ENCODE peak calls at places on chromosome 13, in seven cellular contexts. V is activated T-cell treated with anti-CD3 and anti-CD28 coated beads for 24 hours; J is naive thymus-derived CD8-positive, alpha-beta T cell; O is M059J; Q is skeletal muscle cell; W is putamen; E is ovary. I is an unnamed sample.

GRCh38 chr13:95160112-95160906 is 140.9 kb downstream of the ABCC4 start:
- DNase-seq in V (no peak), J (no peak), O (no peak), Q (no peak), W (no peak), E (no peak), I (no peak)

GRCh38 chr13:99617474-99618255 is 116.4 kb downstream of the TM9SF2 start:
- DNase-seq in V (no peak), J (no peak), O (peak), Q (peak), W (no peak), E (peak), I (peak)

GRCh38 chr13:83065136-83065535 is 817.1 kb downstream of the SLITRK1 start:
- DNase-seq in V (no peak), J (no peak), O (peak), Q (peak), W (no peak), E (no peak), I (peak)

GRCh38 chr13:30849611-30850010 is 56.5 kb upstream of the MEDAG start:
- DNase-seq in V (no peak), J (no peak), O (no peak), Q (no peak), W (no peak), E (no peak), I (no peak)

GRCh38 chr13:103568314-103568713 is 502.1 kb upstream of the SLC10A2 start:
- DNase-seq in V (no peak), J (no peak), O (no peak), Q (no peak), W (no peak), E (no peak), I (no peak)

GRCh38 chr13:36126496-36126895 is 4.7 kb downstream of the DCLK1 start:
- DNase-seq in V (no peak), J (no peak), O (no peak), Q (no peak), W (no peak), E (no peak), I (no peak)

GRCh38 chr13:28012896-28013295 is 24.4 kb upstream of the URAD start:
- DNase-seq in V (no peak), J (no peak), O (no peak), Q (no peak), W (no peak), E (no peak), I (no peak)

GRCh38 chr13:49649244-49649962 is 21.1 kb downstream of the ARL11 start:
- DNase-seq in V (no peak), J (no peak), O (peak), Q (peak), W (no peak), E (no peak), I (no peak)

GRCh38 chr13:35781661-35782060 is 305.2 kb upstream of the MAB21L1 start:
- DNase-seq in V (no peak), J (no peak), O (no peak), Q (no peak), W (no peak), E (no peak), I (no peak)

GRCh38 chr13:20340759-20341161 is 108.6 kb upstream of the GJB6 start:
- DNase-seq in V (no peak), J (no peak), O (peak), Q (no peak), W (no peak), E (peak), I (no peak)

GRCh38 chr13:64277097-64277496 is 2861.4 kb upstream of the PCDH20 start:
- DNase-seq in V (no peak), J (no peak), O (no peak), Q (no peak), W (no peak), E (no peak), I (no peak)

GRCh38 chr13:49219647-49220034 is 497 bp upstream of the MLNR start:
- DNase-seq in V (no peak), J (no peak), O (no peak), Q (no peak), W (no peak), E (no peak), I (no peak)

GRCh38 chr13:76937416-76937815 is 10.9 kb upstream of the ACOD1 start:
- DNase-seq in V (no peak), J (no peak), O (peak), Q (peak), W (no peak), E (no peak), I (peak)

GRCh38 chr13:85651440-85651839 is 147.8 kb downstream of the SLITRK6 start:
- DNase-seq in V (no peak), J (no peak), O (peak), Q (peak), W (peak), E (no peak), I (no peak)

GRCh38 chr13:52846567-52847321 is 1.7 kb downstream of the PCDH8 start:
- DNase-seq in V (no peak), J (no peak), O (no peak), Q (no peak), W (no peak), E (no peak), I (no peak)

GRCh38 chr13:102825400-102825799 is 20.4 kb upstream of the ERCC5 start:
- DNase-seq in V (no peak), J (no peak), O (no peak), Q (no peak), W (no peak), E (no peak), I (no peak)

GRCh38 chr13:110912651-110913051 is 2.2 kb downstream of the ANKRD10 start:
- DNase-seq in V (no peak), J (no peak), O (peak), Q (peak), W (no peak), E (peak), I (peak)

GRCh38 chr13:58369941-58370340 is 738.4 kb downstream of the PCDH17 start:
- DNase-seq in V (no peak), J (no peak), O (no peak), Q (no peak), W (no peak), E (no peak), I (no peak)

GRCh38 chr13:99351772-99352171 is 44.6 kb upstream of the GPR183 start:
- DNase-seq in V (no peak), J (no peak), O (no peak), Q (no peak), W (no peak), E (no peak), I (no peak)

GRCh38 chr13:41019027-41019487 is at the start of gene ELF1:
- DNase-seq in V (peak), J (peak), O (peak), Q (peak), W (no peak), E (peak), I (peak)

GRCh38 chr13:35925669-35926068 is 205.5 kb downstream of the DCLK1 start:
- DNase-seq in V (no peak), J (no peak), O (peak), Q (no peak), W (no peak), E (no peak), I (no peak)

GRCh38 chr13:32840840-32841713 is 175.1 kb upstream of the KL start:
- DNase-seq in V (no peak), J (no peak), O (peak), Q (no peak), W (no peak), E (no peak), I (no peak)

GRCh38 chr13:45385912-45386311 is 32.3 kb downstream of the SLC25A30 start:
- DNase-seq in V (no peak), J (no peak), O (no peak), Q (no peak), W (no peak), E (no peak), I (no peak)

GRCh38 chr13:72637561-72637960 is 89.9 kb downstream of the MZT1 start:
- DNase-seq in V (no peak), J (no peak), O (no peak), Q (no peak), W (no peak), E (no peak), I (no peak)

GRCh38 chr13:66216723-66217122 is 1013.4 kb downstream of the PCDH9 start:
- DNase-seq in V (no peak), J (no peak), O (no peak), Q (peak), W (no peak), E (no peak), I (no peak)

GRCh38 chr13:98026457-98026857 is 73.0 kb downstream of the IPO5 start:
- DNase-seq in V (no peak), J (no peak), O (peak), Q (peak), W (no peak), E (no peak), I (no peak)

GRCh38 chr13:27775943-27776342 is 16.3 kb upstream of the GSX1 start:
- DNase-seq in V (no peak), J (no peak), O (peak), Q (no peak), W (no peak), E (no peak), I (no peak)

GRCh38 chr13:94033830-94034642 is 445.4 kb downstream of the DCT start:
- DNase-seq in V (no peak), J (no peak), O (no peak), Q (no peak), W (no peak), E (no peak), I (no peak)

GRCh38 chr13:98462946-98463345 is 114.0 kb downstream of the STK24 start:
- DNase-seq in V (no peak), J (no peak), O (no peak), Q (no peak), W (no peak), E (no peak), I (no peak)

GRCh38 chr13:100542546-100543156 is 45.9 kb downstream of the GGACT start:
- DNase-seq in V (no peak), J (no peak), O (peak), Q (peak), W (no peak), E (no peak), I (peak)

GRCh38 chr13:21130116-21130515 is 46.2 kb downstream of the SKA3 start:
- DNase-seq in V (no peak), J (no peak), O (peak), Q (no peak), W (no peak), E (no peak), I (no peak)

GRCh38 chr13:60312851-60313505 is 84.0 kb upstream of the TDRD3 start:
- DNase-seq in V (no peak), J (no peak), O (no peak), Q (no peak), W (no peak), E (no peak), I (no peak)

GRCh38 chr13:35979378-35979911 is 151.7 kb downstream of the DCLK1 start:
- DNase-seq in V (no peak), J (no peak), O (peak), Q (peak), W (peak), E (peak), I (peak)

I was measured in fibroblast of the conjunctiva.